ENCODE peak calls at places on chromosomes 4 and X, in six cellular contexts. K is CD8-positive, alpha-beta memory T cell; Z is lower leg skin; S is foreskin melanocyte; J is CD8-positive, alpha-beta T cell; F is activated CD8-positive, alpha-beta T cell treated with anti-CD3 and anti-CD28 coated beads, Interleukin-2, amount 10 ng/mL, durations not matched to agents 7 days and 5 days. Q is an unnamed sample.

GRCh38 chr4:57119054-57119651 is 9.0 kb upstream of the IGFBP7 start:
- DNase-seq in F (no peak), J (no peak), K (no peak), S (peak; percentile 85), Z (peak; percentile 89), Q (peak; percentile 92)

GRCh38 chrX:109533631-109534030 is 3.0 kb upstream of the NXT2 start:
- DNase-seq in J (no peak), F (no peak), K (no peak), Z (no peak), S (no peak), Q (peak; percentile 10)

GRCh38 chr4:132180020-132180427 is 969.1 kb upstream of the PCDH10 start:
- DNase-seq in Z (no peak), J (no peak), F (no peak), S (peak; percentile 2), K (no peak), Q (peak; percentile 42)

GRCh38 chr4:67104145-67104544 is 441.2 kb downstream of the CENPC start:
- DNase-seq in Z (no peak), S (no peak), K (no peak), F (no peak), J (no peak), Q (no peak)

GRCh38 chr4:37993806-37994205 is 33.6 kb downstream of the PTTG2 start:
- DNase-seq in Z (no peak), K (no peak), S (no peak), F (no peak), J (no peak), Q (no peak)

GRCh38 chrX:71493111-71493613 is 39.7 kb upstream of the OGT start:
- DNase-seq in S (peak; percentile 82), Z (no peak), J (no peak), F (no peak), K (no peak), Q (peak; percentile 41)

GRCh38 chrX:56978172-56978571 is 17.2 kb downstream of the SPIN3 start:
- DNase-seq in F (peak; percentile 62), Z (no peak), S (peak; percentile 17), K (peak; percentile 57), J (peak; percentile 23), Q (peak; percentile 66)

GRCh38 chrX:140817943-140818342 is 108.4 kb downstream of the LINC00632 start:
- DNase-seq in F (no peak), S (no peak), K (no peak), Z (no peak), J (no peak), Q (peak; percentile 43)

GRCh38 chr4:143700060-143700419 is 435 bp downstream of the FREM3 start:
- DNase-seq in Z (no peak), S (no peak), J (no peak), F (no peak), K (no peak), Q (peak; percentile 9)

GRCh38 chr4:122898370-122899150 is 23.8 kb downstream of the NUDT6 start:
- DNase-seq in J (no peak), Z (no peak), S (peak; percentile 68), F (no peak), K (no peak), Q (peak; percentile 87)

GRCh38 chrX:110692876-110693275 is 102.7 kb downstream of the CHRDL1 start:
- DNase-seq in S (no peak), F (no peak), K (no peak), J (no peak), Z (no peak), Q (no peak)

GRCh38 chr4:152996101-152996500 is 60.0 kb downstream of the FHDC1 start:
- DNase-seq in J (no peak), K (no peak), Z (no peak), S (no peak), F (no peak), Q (no peak)

GRCh38 chr4:113169368-113169767 is 119.9 kb downstream of the ANK2 start:
- DNase-seq in K (no peak), F (no peak), S (no peak), J (no peak), Z (no peak), Q (peak; percentile 6)

GRCh38 chrX:74179071-74179470 is 124.9 kb upstream of the ZCCHC13 start:
- DNase-seq in F (no peak), J (no peak), Z (no peak), S (no peak), K (no peak), Q (peak; percentile 53)

GRCh38 chr4:169968999-169969398 is 57.2 kb downstream of the MFAP3L start:
- DNase-seq in F (no peak), J (no peak), Z (no peak), K (no peak), S (no peak), Q (peak; percentile 39)

Q was measured in choroid plexus epithelial cell.